ENCODE peak calls at places on chromosome 7, in eight cellular contexts. F is CD4-positive, alpha-beta memory T cell; S is suprapubic skin; W is H1; M is OCI-LY7; R is HAP-1; N is mucosa of descending colon; C is pancreas. Y is an unnamed sample.

GRCh38 chr7:154693646-154694045 is 309.3 kb downstream of the PAXIP1 start:
- DNase-seq in F (no peak), S (no peak), W (no peak), M (no peak), R (no peak), N (no peak), C (no peak), Y (no peak)

GRCh38 chr7:18877874-18878273 is 239.6 kb downstream of the TWIST1 start:
- DNase-seq in F (no peak), S (no peak), W (no peak), M (no peak), R (no peak), N (no peak), C (no peak), Y (no peak)

GRCh38 chr7:41624818-41625217 is 78.1 kb downstream of the INHBA start:
- DNase-seq in F (no peak), S (no peak), W (no peak), M (no peak), R (no peak), N (no peak), C (no peak), Y (no peak)

GRCh38 chr7:146956323-146956722 is 839.7 kb downstream of the CNTNAP2 start:
- DNase-seq in F (no peak), S (no peak), W (no peak), M (no peak), R (no peak), N (no peak), C (no peak), Y (no peak)

GRCh38 chr7:39622609-39623311 is 612 bp upstream of the RALA start:
- DNase-seq in F (no peak), S (no peak), W (no peak), M (no peak), R (no peak), N (no peak), C (no peak), Y (no peak)

GRCh38 chr7:111101856-111102646 is 11.1 kb downstream of the LRRN3 start:
- DNase-seq in F (no peak), S (no peak), W (no peak), M (no peak), R (no peak), N (no peak), C (no peak), Y (no peak)

GRCh38 chr7:128042027-128042426 is 10.8 kb upstream of the LRRC4 start:
- DNase-seq in F (no peak), S (no peak), W (no peak), M (no peak), R (no peak), N (no peak), C (no peak), Y (no peak)

GRCh38 chr7:135755351-135755753 is 6.7 kb upstream of the FAM180A start:
- DNase-seq in F (no peak), S (no peak), W (no peak), M (no peak), R (no peak), N (no peak), C (no peak), Y (no peak)

GRCh38 chr7:81774496-81774895 is 4.6 kb upstream of the HGF start:
- DNase-seq in F (no peak), S (no peak), W (no peak), M (no peak), R (no peak), N (no peak), C (no peak), Y (no peak)

GRCh38 chr7:64300641-64301405 is 12.9 kb upstream of the ZNF736 start:
- DNase-seq in F (no peak), S (no peak), W (no peak), M (no peak), R (no peak), N (no peak), C (no peak), Y (no peak)

GRCh38 chr7:132276986-132277716 is 299.1 kb downstream of the PLXNA4 start:
- DNase-seq in F (no peak), S (no peak), W (no peak), M (no peak), R (no peak), N (no peak), C (no peak), Y (no peak)

GRCh38 chr7:123492485-123492884 is 41.9 kb downstream of the IQUB start:
- DNase-seq in F (no peak), S (no peak), W (no peak), M (no peak), R (no peak), N (no peak), C (no peak), Y (no peak)

GRCh38 chr7:107394301-107394700 is 75.6 kb upstream of the GPR22 start:
- DNase-seq in F (no peak), S (no peak), W (no peak), M (no peak), R (no peak), N (no peak), C (no peak), Y (no peak)

GRCh38 chr7:105728028-105728427 is 146.7 kb upstream of the EFCAB10 start:
- DNase-seq in F (no peak), S (no peak), W (no peak), M (no peak), R (no peak), N (no peak), C (no peak), Y (no peak)

GRCh38 chr7:34130558-34131285 is 225.4 kb downstream of the BMPER start:
- DNase-seq in F (no peak), S (no peak), W (no peak), M (no peak), R (no peak), N (no peak), C (no peak), Y (no peak)

GRCh38 chr7:87231243-87231642 is 11.7 kb upstream of the TMEM243 start:
- DNase-seq in F (no peak), S (no peak), W (no peak), M (no peak), R (no peak), N (no peak), C (peak; percentile 86), Y (no peak)

GRCh38 chr7:158492372-158492771 is 95.3 kb downstream of the PTPRN2 start:
- DNase-seq in F (no peak), S (no peak), W (no peak), M (no peak), R (no peak), N (no peak), C (no peak), Y (no peak)

GRCh38 chr7:107035446-107035845 is 9.1 kb upstream of the PRKAR2B start:
- DNase-seq in F (no peak), S (no peak), W (no peak), M (no peak), R (no peak), N (no peak), C (no peak), Y (no peak)

GRCh38 chr7:55533729-55534080 is 38.6 kb downstream of the VOPP1 start:
- DNase-seq in F (no peak), S (no peak), W (no peak), M (no peak), R (no peak), N (no peak), C (no peak), Y (no peak)

GRCh38 chr7:151490706-151491105 is 29.0 kb downstream of the RHEB start:
- DNase-seq in F (no peak), S (no peak), W (no peak), M (no peak), R (peak; percentile 64), N (no peak), C (no peak), Y (no peak)

GRCh38 chr7:14191686-14192098 is 202.2 kb upstream of the ETV1 start:
- DNase-seq in F (no peak), S (no peak), W (no peak), M (no peak), R (no peak), N (no peak), C (no peak), Y (no peak)

GRCh38 chr7:47403341-47403866 is 178.5 kb downstream of the TNS3 start:
- DNase-seq in F (no peak), S (no peak), W (no peak), M (no peak), R (no peak), N (no peak), C (no peak), Y (no peak)

GRCh38 chr7:132430863-132431822 is 145.1 kb downstream of the PLXNA4 start:
- DNase-seq in F (peak; percentile 63), S (no peak), W (no peak), M (no peak), R (no peak), N (peak; percentile 76), C (no peak), Y (peak; percentile 71)

GRCh38 chr7:101690061-101690460 is 61.0 kb upstream of the MYL10 start:
- DNase-seq in F (no peak), S (no peak), W (no peak), M (no peak), R (no peak), N (peak; percentile 68), C (no peak), Y (peak; percentile 76)

GRCh38 chr7:101179117-101179779 is 845 bp downstream of the NAT16 start:
- DNase-seq in F (no peak), S (no peak), W (no peak), M (no peak), R (peak; percentile 44), N (no peak), C (no peak), Y (no peak)

GRCh38 chr7:142885311-142886230 is at the start of gene TRPV6:
- DNase-seq in F (no peak), S (no peak), W (peak; percentile 15), M (no peak), R (no peak), N (peak; percentile 62), C (peak; percentile 89), Y (peak; percentile 46)

GRCh38 chr7:84700563-84701370 is 486.1 kb downstream of the SEMA3D start:
- DNase-seq in F (no peak), S (no peak), W (no peak), M (no peak), R (no peak), N (no peak), C (no peak), Y (no peak)

GRCh38 chr7:80210400-80210799 is 75.8 kb downstream of the GNAI1 start:
- DNase-seq in F (no peak), S (no peak), W (no peak), M (no peak), R (no peak), N (no peak), C (no peak), Y (no peak)
- H3K36me3 ChIP-seq in F (no peaks in the 10 kb centered on the region), S (peaks cover 31% of the 10 kb centered on the region), W (peaks cover 23% of the 10 kb centered on the region), M (no peaks in the 10 kb centered on the region), R (peaks cover 13% of the 10 kb centered on the region), N (no peaks in the 10 kb centered on the region), C (no peaks in the 10 kb centered on the region), Y (no peaks in the 10 kb centered on the region)

GRCh38 chr7:27162930-27163775 is 2.2 kb downstream of the HOXA9 start:
- DNase-seq in F (no peak), S (peak; percentile 56), W (no peak), M (no peak), R (peak; percentile 60), N (peak; percentile 48), C (no peak), Y (peak; percentile 46)
- H3K4me3 ChIP-seq in F (no peak overlapping the region), S (peak overlapping the region; percentile 84), W (no peak overlapping the region), M (no peak overlapping the region), R (peak overlapping the region; percentile 70), N (peak overlapping the region; percentile 48), C (no peak overlapping the region), Y (peak overlapping the region; percentile 81)

GRCh38 chr7:116675812-116676355 is 3.9 kb downstream of the MET start:
- DNase-seq in F (no peak), S (no peak), W (no peak), M (no peak), R (no peak), N (no peak), C (no peak), Y (no peak)
- H3K36me3 ChIP-seq in F (no peaks in the 10 kb centered on the region), S (no peaks in the 10 kb centered on the region), W (no peaks in the 10 kb centered on the region), M (no peaks in the 10 kb centered on the region), R (no peaks in the 10 kb centered on the region), N (no peaks in the 10 kb centered on the region), C (no peaks in the 10 kb centered on the region), Y (no peaks in the 10 kb centered on the region)

GRCh38 chr7:49773082-49773938 is at the start of gene VWC2:
- DNase-seq in F (no peak), S (no peak), W (no peak), M (no peak), R (no peak), N (peak; percentile 39), C (peak; percentile 72), Y (no peak)
- H3K4me3 ChIP-seq in F (no peak within 1 kb of the TSS), S (peak within 1 kb of the TSS; percentile 64), W (peak within 1 kb of the TSS; percentile 73), M (no peak within 1 kb of the TSS), R (peak within 1 kb of the TSS; percentile 6), N (no peak within 1 kb of the TSS), C (peak within 1 kb of the TSS; percentile 27), Y (peak within 1 kb of the TSS; percentile 53)